ENCODE peak calls at places on chromosomes 2 and 18, in four cellular contexts. One of them, this sample, is unnamed.
A peak's percentile ranks its signal among the peaks of the same experiment; 100 is the strongest.

GRCh38 chr18:74613390-74613789 is 15.7 kb downstream of the ZNF407 start:
- DNase-seq in NCI-H748 treated with DMSO at 0.1 percent for 48 hours: no peak
- DNase-seq in activated T-helper 1 cell treated with Interleukin-2 at 50 U/mL for 16 hours: no peak
- DNase-seq in stimulated activated CD4-positive, alpha-beta T cell treated with anti-CD3 and anti-CD28 coated beads, Interleukin-1b, Interleukin-23, amount 100 ng/mL, for 24 hours: no peak
- DNase-seq in this sample: no peak

GRCh38 chr2:47016172-47016913 is 100.7 kb upstream of the MCFD2 start:
- DNase-seq in stimulated activated CD4-positive, alpha-beta T cell treated with anti-CD3 and anti-CD28 coated beads, Interleukin-1b, Interleukin-23, amount 100 ng/mL, for 24 hours: no peak
- DNase-seq in activated T-helper 1 cell treated with Interleukin-2 at 50 U/mL for 16 hours: no peak
- DNase-seq in NCI-H748 treated with DMSO at 0.1 percent for 48 hours: no peak
- DNase-seq in this sample: no peak

GRCh38 chr2:194735837-194736542 is 921.0 kb upstream of the SLC39A10 start:
- DNase-seq in NCI-H748 treated with DMSO at 0.1 percent for 48 hours: no peak
- DNase-seq in stimulated activated CD4-positive, alpha-beta T cell treated with anti-CD3 and anti-CD28 coated beads, Interleukin-1b, Interleukin-23, amount 100 ng/mL, for 24 hours: no peak
- DNase-seq in activated T-helper 1 cell treated with Interleukin-2 at 50 U/mL for 16 hours: no peak
- DNase-seq in this sample: no peak

GRCh38 chr2:228180126-228181097 is 1.1 kb downstream of the SPHKAP start:
- DNase-seq in activated T-helper 1 cell treated with Interleukin-2 at 50 U/mL for 16 hours: no peak
- DNase-seq in stimulated activated CD4-positive, alpha-beta T cell treated with anti-CD3 and anti-CD28 coated beads, Interleukin-1b, Interleukin-23, amount 100 ng/mL, for 24 hours: no peak
- DNase-seq in NCI-H748 treated with DMSO at 0.1 percent for 48 hours: no peak
- DNase-seq in this sample: no peak

GRCh38 chr18:22168360-22168921 is 948 bp upstream of the GATA6 start:
- DNase-seq in NCI-H748 treated with DMSO at 0.1 percent for 48 hours: peak; percentile 16
- DNase-seq in activated T-helper 1 cell treated with Interleukin-2 at 50 U/mL for 16 hours: no peak
- DNase-seq in stimulated activated CD4-positive, alpha-beta T cell treated with anti-CD3 and anti-CD28 coated beads, Interleukin-1b, Interleukin-23, amount 100 ng/mL, for 24 hours: no peak
- DNase-seq in this sample: no peak

GRCh38 chr2:120177011-120177621 is 46.1 kb downstream of the TMEM185B start:
- DNase-seq in activated T-helper 1 cell treated with Interleukin-2 at 50 U/mL for 16 hours: peak; percentile 71
- DNase-seq in stimulated activated CD4-positive, alpha-beta T cell treated with anti-CD3 and anti-CD28 coated beads, Interleukin-1b, Interleukin-23, amount 100 ng/mL, for 24 hours: peak; percentile 68
- DNase-seq in NCI-H748 treated with DMSO at 0.1 percent for 48 hours: no peak
- DNase-seq in this sample: no peak

GRCh38 chr2:152518016-152518415 is 183.0 kb downstream of the FMNL2 start:
- DNase-seq in NCI-H748 treated with DMSO at 0.1 percent for 48 hours: no peak
- DNase-seq in stimulated activated CD4-positive, alpha-beta T cell treated with anti-CD3 and anti-CD28 coated beads, Interleukin-1b, Interleukin-23, amount 100 ng/mL, for 24 hours: no peak
- DNase-seq in activated T-helper 1 cell treated with Interleukin-2 at 50 U/mL for 16 hours: no peak
- DNase-seq in this sample: no peak

GRCh38 chr2:47904903-47905453 is 1.3 kb downstream of the FBXO11 start:
- DNase-seq in NCI-H748 treated with DMSO at 0.1 percent for 48 hours: no peak
- DNase-seq in stimulated activated CD4-positive, alpha-beta T cell treated with anti-CD3 and anti-CD28 coated beads, Interleukin-1b, Interleukin-23, amount 100 ng/mL, for 24 hours: no peak
- DNase-seq in activated T-helper 1 cell treated with Interleukin-2 at 50 U/mL for 16 hours: peak; percentile 28
- DNase-seq in this sample: no peak

GRCh38 chr2:224958466-224958857 is 83.8 kb downstream of the DOCK10 start:
- DNase-seq in stimulated activated CD4-positive, alpha-beta T cell treated with anti-CD3 and anti-CD28 coated beads, Interleukin-1b, Interleukin-23, amount 100 ng/mL, for 24 hours: no peak
- DNase-seq in activated T-helper 1 cell treated with Interleukin-2 at 50 U/mL for 16 hours: no peak
- DNase-seq in NCI-H748 treated with DMSO at 0.1 percent for 48 hours: no peak
- DNase-seq in this sample: no peak

GRCh38 chr2:20583425-20583881 is 67.4 kb downstream of the HS1BP3 start:
- DNase-seq in activated T-helper 1 cell treated with Interleukin-2 at 50 U/mL for 16 hours: no peak
- DNase-seq in NCI-H748 treated with DMSO at 0.1 percent for 48 hours: no peak
- DNase-seq in stimulated activated CD4-positive, alpha-beta T cell treated with anti-CD3 and anti-CD28 coated beads, Interleukin-1b, Interleukin-23, amount 100 ng/mL, for 24 hours: no peak
- DNase-seq in this sample: no peak

GRCh38 chr2:68737717-68738116 is 3.1 kb downstream of the ARHGAP25 start:
- DNase-seq in activated T-helper 1 cell treated with Interleukin-2 at 50 U/mL for 16 hours: no peak
- DNase-seq in NCI-H748 treated with DMSO at 0.1 percent for 48 hours: no peak
- DNase-seq in stimulated activated CD4-positive, alpha-beta T cell treated with anti-CD3 and anti-CD28 coated beads, Interleukin-1b, Interleukin-23, amount 100 ng/mL, for 24 hours: no peak
- DNase-seq in this sample: no peak

GRCh38 chr2:30691091-30691947 is 115.9 kb downstream of the CAPN13 start:
- DNase-seq in stimulated activated CD4-positive, alpha-beta T cell treated with anti-CD3 and anti-CD28 coated beads, Interleukin-1b, Interleukin-23, amount 100 ng/mL, for 24 hours: no peak
- DNase-seq in NCI-H748 treated with DMSO at 0.1 percent for 48 hours: no peak
- DNase-seq in activated T-helper 1 cell treated with Interleukin-2 at 50 U/mL for 16 hours: no peak
- DNase-seq in this sample: no peak

GRCh38 chr2:237968048-237968862 is 1.4 kb downstream of the UBE2F start:
- DNase-seq in stimulated activated CD4-positive, alpha-beta T cell treated with anti-CD3 and anti-CD28 coated beads, Interleukin-1b, Interleukin-23, amount 100 ng/mL, for 24 hours: no peak
- DNase-seq in NCI-H748 treated with DMSO at 0.1 percent for 48 hours: no peak
- DNase-seq in activated T-helper 1 cell treated with Interleukin-2 at 50 U/mL for 16 hours: no peak
- DNase-seq in this sample: no peak

GRCh38 chr2:67366832-67367412 is 30.2 kb upstream of the ETAA1 start:
- DNase-seq in activated T-helper 1 cell treated with Interleukin-2 at 50 U/mL for 16 hours: no peak
- DNase-seq in stimulated activated CD4-positive, alpha-beta T cell treated with anti-CD3 and anti-CD28 coated beads, Interleukin-1b, Interleukin-23, amount 100 ng/mL, for 24 hours: no peak
- DNase-seq in NCI-H748 treated with DMSO at 0.1 percent for 48 hours: no peak
- DNase-seq in this sample: no peak

GRCh38 chr2:160372585-160372984 is 121.0 kb downstream of the RBMS1 start:
- DNase-seq in NCI-H748 treated with DMSO at 0.1 percent for 48 hours: no peak
- DNase-seq in activated T-helper 1 cell treated with Interleukin-2 at 50 U/mL for 16 hours: no peak
- DNase-seq in stimulated activated CD4-positive, alpha-beta T cell treated with anti-CD3 and anti-CD28 coated beads, Interleukin-1b, Interleukin-23, amount 100 ng/mL, for 24 hours: no peak
- DNase-seq in this sample: no peak

GRCh38 chr2:46434851-46435273 is 44.5 kb upstream of the TMEM247 start:
- DNase-seq in NCI-H748 treated with DMSO at 0.1 percent for 48 hours: no peak
- DNase-seq in activated T-helper 1 cell treated with Interleukin-2 at 50 U/mL for 16 hours: no peak
- DNase-seq in stimulated activated CD4-positive, alpha-beta T cell treated with anti-CD3 and anti-CD28 coated beads, Interleukin-1b, Interleukin-23, amount 100 ng/mL, for 24 hours: no peak
- DNase-seq in this sample: no peak

GRCh38 chr2:96112501-96113366 is 3.6 kb downstream of the ADRA2B start:
- DNase-seq in NCI-H748 treated with DMSO at 0.1 percent for 48 hours: no peak
- DNase-seq in stimulated activated CD4-positive, alpha-beta T cell treated with anti-CD3 and anti-CD28 coated beads, Interleukin-1b, Interleukin-23, amount 100 ng/mL, for 24 hours: no peak
- DNase-seq in activated T-helper 1 cell treated with Interleukin-2 at 50 U/mL for 16 hours: no peak
- DNase-seq in this sample: no peak

GRCh38 chr18:13622751-13623150 is 103.6 kb downstream of the FAM210A start:
- DNase-seq in NCI-H748 treated with DMSO at 0.1 percent for 48 hours: no peak
- DNase-seq in stimulated activated CD4-positive, alpha-beta T cell treated with anti-CD3 and anti-CD28 coated beads, Interleukin-1b, Interleukin-23, amount 100 ng/mL, for 24 hours: no peak
- DNase-seq in activated T-helper 1 cell treated with Interleukin-2 at 50 U/mL for 16 hours: no peak
- DNase-seq in this sample: no peak

GRCh38 chr2:188085421-188085820 is 206.3 kb upstream of the GULP1 start:
- DNase-seq in stimulated activated CD4-positive, alpha-beta T cell treated with anti-CD3 and anti-CD28 coated beads, Interleukin-1b, Interleukin-23, amount 100 ng/mL, for 24 hours: no peak
- DNase-seq in NCI-H748 treated with DMSO at 0.1 percent for 48 hours: no peak
- DNase-seq in activated T-helper 1 cell treated with Interleukin-2 at 50 U/mL for 16 hours: no peak
- DNase-seq in this sample: no peak

This sample was measured in NCI-H2227 treated with DMSO at 0.1 percent for 48 hours.